ENCODE peak calls at places on chromosomes 2 and 18, in eight cellular contexts. F is epithelial cell of proximal tubule, K is bronchial epithelial cell, Z is C1 segment of cervical spinal cord, M is HCEC 1CT, L is activated gamma-delta T cell treated with Interleukin-2 at 50 U/mL for 16 hours, Y is NCI-H2081, B is tibial nerve. C is an unnamed sample.

GRCh38 chr2:237549216-237550056 is 16.9 kb upstream of the PRLH start:
- DNase-seq in F (no peak), K (no peak), Z (no peak), M (no peak), L (no peak), Y (no peak), B (no peak), C (no peak)

GRCh38 chr2:217247511-217247910 is 387.6 kb upstream of the TNP1 start:
- DNase-seq in F (no peak), K (no peak), Z (no peak), M (no peak), L (no peak), Y (no peak), B (no peak), C (no peak)

GRCh38 chr2:17539596-17539992 is 902 bp upstream of the VSNL1 start:
- DNase-seq in F (no peak), K (peak), Z (no peak), M (no peak), L (no peak), Y (no peak), B (no peak), C (no peak)

GRCh38 chr2:90069290-90069894 is 1377.9 kb downstream of the RPIA start:
- DNase-seq in F (no peak), K (no peak), Z (peak), M (no peak), L (no peak), Y (peak), B (no peak), C (no peak)

GRCh38 chr2:145874466-145874865 is 1354.5 kb upstream of the ZEB2 start:
- DNase-seq in F (no peak), K (peak), Z (no peak), M (peak), L (no peak), Y (no peak), B (no peak), C (no peak)

GRCh38 chr2:118224144-118224887 is 136.0 kb downstream of the INSIG2 start:
- DNase-seq in F (no peak), K (no peak), Z (no peak), M (no peak), L (peak), Y (no peak), B (no peak), C (no peak)

GRCh38 chr18:25921677-25922421 is 168.6 kb downstream of the SS18 start:
- DNase-seq in F (no peak), K (peak), Z (no peak), M (no peak), L (peak), Y (peak), B (no peak), C (peak)

GRCh38 chr2:197258580-197258979 is 52.0 kb downstream of the ANKRD44 start:
- DNase-seq in F (no peak), K (no peak), Z (no peak), M (no peak), L (no peak), Y (no peak), B (no peak), C (no peak)

GRCh38 chr2:196066794-196067382 is 1.7 kb downstream of the DNAH7 start:
- DNase-seq in F (no peak), K (peak), Z (no peak), M (peak), L (no peak), Y (peak), B (no peak), C (peak)

GRCh38 chr18:13137041-13137938 is 81.3 kb upstream of the LDLRAD4 start:
- DNase-seq in F (no peak), K (no peak), Z (no peak), M (no peak), L (peak), Y (no peak), B (no peak), C (no peak)

GRCh38 chr2:37652199-37652640 is 19.2 kb downstream of the CDC42EP3 start:
- DNase-seq in F (peak), K (peak), Z (no peak), M (peak), L (no peak), Y (no peak), B (no peak), C (no peak)

GRCh38 chr2:184597571-184597980 is 753 bp upstream of the ZNF804A start:
- DNase-seq in F (no peak), K (no peak), Z (peak), M (peak), L (no peak), Y (no peak), B (peak), C (peak)

GRCh38 chr2:60880633-60880987 is 764 bp upstream of the REL start:
- DNase-seq in F (no peak), K (peak), Z (no peak), M (peak), L (no peak), Y (peak), B (no peak), C (no peak)

GRCh38 chr18:33821503-33821902 is 243.5 kb downstream of the ASXL3 start:
- DNase-seq in F (peak), K (peak), Z (no peak), M (peak), L (no peak), Y (no peak), B (no peak), C (no peak)